ENCODE peak calls at places on chromosome 12, in six cellular contexts. One of them, this sample, is unnamed.
A peak's percentile ranks its signal among the peaks of the same experiment; 100 is the strongest.

GRCh38 chr12:25388216-25388615 is 137.5 kb upstream of the KRAS start:
- DNase-seq in activated B cell treated with CpG ODN at 0.5 μM for 24 hours: no peak
- DNase-seq in OCI-LY7: no peak
- DNase-seq in GM23338: no peak
- DNase-seq in fibroblast of lung: no peak
- DNase-seq in body of pancreas: no peak
- DNase-seq in this sample: no peak

GRCh38 chr12:6452245-6452731 is 446 bp downstream of the TAPBPL start:
- DNase-seq in GM23338: no peak
- DNase-seq in fibroblast of lung: no peak
- DNase-seq in OCI-LY7: no peak
- DNase-seq in body of pancreas: peak; percentile 54
- DNase-seq in activated B cell treated with CpG ODN at 0.5 μM for 24 hours: no peak
- DNase-seq in this sample: no peak

GRCh38 chr12:85695316-85695715 is 140.9 kb downstream of the RASSF9 start:
- DNase-seq in fibroblast of lung: no peak
- DNase-seq in OCI-LY7: no peak
- DNase-seq in body of pancreas: no peak
- DNase-seq in GM23338: no peak
- DNase-seq in activated B cell treated with CpG ODN at 0.5 μM for 24 hours: no peak
- DNase-seq in this sample: no peak

GRCh38 chr12:52010152-52010622 is 3.4 kb downstream of the TAMALIN start:
- DNase-seq in activated B cell treated with CpG ODN at 0.5 μM for 24 hours: no peak
- DNase-seq in OCI-LY7: no peak
- DNase-seq in GM23338: peak; percentile 86
- DNase-seq in body of pancreas: peak; percentile 56
- DNase-seq in fibroblast of lung: peak; percentile 91
- DNase-seq in this sample: peak; percentile 94

GRCh38 chr12:39028382-39028781 is 123.0 kb upstream of the CPNE8 start:
- DNase-seq in GM23338: no peak
- DNase-seq in fibroblast of lung: no peak
- DNase-seq in OCI-LY7: no peak
- DNase-seq in body of pancreas: no peak
- DNase-seq in activated B cell treated with CpG ODN at 0.5 μM for 24 hours: no peak
- DNase-seq in this sample: no peak

GRCh38 chr12:47757840-47758583 is 668 bp downstream of the RAPGEF3 start:
- DNase-seq in OCI-LY7: no peak
- DNase-seq in GM23338: no peak
- DNase-seq in body of pancreas: peak; percentile 21
- DNase-seq in fibroblast of lung: no peak
- DNase-seq in activated B cell treated with CpG ODN at 0.5 μM for 24 hours: no peak
- DNase-seq in this sample: no peak

GRCh38 chr12:51895378-51896135 is 7.7 kb downstream of the ANKRD33 start:
- DNase-seq in OCI-LY7: no peak
- DNase-seq in body of pancreas: no peak
- DNase-seq in fibroblast of lung: no peak
- DNase-seq in GM23338: no peak
- DNase-seq in activated B cell treated with CpG ODN at 0.5 μM for 24 hours: no peak
- DNase-seq in this sample: no peak

GRCh38 chr12:4118017-4118510 is 155.5 kb upstream of the CCND2 start:
- DNase-seq in fibroblast of lung: peak; percentile 78
- DNase-seq in body of pancreas: no peak
- DNase-seq in activated B cell treated with CpG ODN at 0.5 μM for 24 hours: no peak
- DNase-seq in GM23338: no peak
- DNase-seq in OCI-LY7: peak; percentile 74
- DNase-seq in this sample: peak; percentile 64

GRCh38 chr12:117533687-117534086 is 172.3 kb upstream of the NOS1 start:
- DNase-seq in OCI-LY7: no peak
- DNase-seq in body of pancreas: no peak
- DNase-seq in GM23338: no peak
- DNase-seq in activated B cell treated with CpG ODN at 0.5 μM for 24 hours: no peak
- DNase-seq in fibroblast of lung: no peak
- DNase-seq in this sample: no peak

GRCh38 chr12:113727651-113728061 is 238.5 kb downstream of the RBM19 start:
- DNase-seq in GM23338: no peak
- DNase-seq in OCI-LY7: no peak
- DNase-seq in fibroblast of lung: no peak
- DNase-seq in body of pancreas: no peak
- DNase-seq in activated B cell treated with CpG ODN at 0.5 μM for 24 hours: no peak
- DNase-seq in this sample: no peak

GRCh38 chr12:127722651-127723050 is 544.3 kb upstream of the TMEM132C start:
- DNase-seq in activated B cell treated with CpG ODN at 0.5 μM for 24 hours: no peak
- DNase-seq in body of pancreas: no peak
- DNase-seq in fibroblast of lung: no peak
- DNase-seq in GM23338: no peak
- DNase-seq in OCI-LY7: no peak
- DNase-seq in this sample: no peak

GRCh38 chr12:53098354-53098981 is 1.0 kb downstream of the IGFBP6 start:
- DNase-seq in OCI-LY7: no peak
- DNase-seq in body of pancreas: no peak
- DNase-seq in GM23338: peak; percentile 34
- DNase-seq in activated B cell treated with CpG ODN at 0.5 μM for 24 hours: no peak
- DNase-seq in fibroblast of lung: peak; percentile 83
- DNase-seq in this sample: peak; percentile 52

GRCh38 chr12:62533087-62533754 is 66.6 kb downstream of the MON2 start:
- DNase-seq in activated B cell treated with CpG ODN at 0.5 μM for 24 hours: no peak
- DNase-seq in GM23338: no peak
- DNase-seq in body of pancreas: no peak
- DNase-seq in fibroblast of lung: no peak
- DNase-seq in OCI-LY7: no peak
- DNase-seq in this sample: no peak

GRCh38 chr12:117148642-117149041 is 41.6 kb downstream of the FBXO21 start:
- DNase-seq in fibroblast of lung: no peak
- DNase-seq in body of pancreas: no peak
- DNase-seq in activated B cell treated with CpG ODN at 0.5 μM for 24 hours: no peak
- DNase-seq in OCI-LY7: no peak
- DNase-seq in GM23338: no peak
- DNase-seq in this sample: no peak

GRCh38 chr12:52081263-52081733 is 1.8 kb downstream of the SMIM41 start:
- DNase-seq in activated B cell treated with CpG ODN at 0.5 μM for 24 hours: peak; percentile 66
- DNase-seq in OCI-LY7: peak; percentile 93
- DNase-seq in GM23338: no peak
- DNase-seq in fibroblast of lung: peak; percentile 33
- DNase-seq in body of pancreas: no peak
- DNase-seq in this sample: no peak

GRCh38 chr12:503111-503761 is 43.5 kb downstream of the B4GALNT3 start:
- DNase-seq in GM23338: no peak
- DNase-seq in body of pancreas: peak; percentile 59
- DNase-seq in activated B cell treated with CpG ODN at 0.5 μM for 24 hours: no peak
- DNase-seq in fibroblast of lung: no peak
- DNase-seq in OCI-LY7: no peak
- DNase-seq in this sample: no peak

GRCh38 chr12:18383203-18383602 is 121.9 kb downstream of the PIK3C2G start:
- DNase-seq in fibroblast of lung: peak; percentile 90
- DNase-seq in OCI-LY7: no peak
- DNase-seq in body of pancreas: no peak
- DNase-seq in activated B cell treated with CpG ODN at 0.5 μM for 24 hours: no peak
- DNase-seq in GM23338: peak; percentile 52
- DNase-seq in this sample: peak; percentile 92

GRCh38 chr12:124107299-124107698 is 134.3 kb downstream of the ZNF664 start:
- DNase-seq in activated B cell treated with CpG ODN at 0.5 μM for 24 hours: no peak
- DNase-seq in OCI-LY7: no peak
- DNase-seq in body of pancreas: no peak
- DNase-seq in fibroblast of lung: no peak
- DNase-seq in GM23338: no peak
- DNase-seq in this sample: no peak

GRCh38 chr12:46660276-46660675 is 165.5 kb downstream of the SLC38A4 start:
- DNase-seq in fibroblast of lung: peak; percentile 56
- DNase-seq in activated B cell treated with CpG ODN at 0.5 μM for 24 hours: no peak
- DNase-seq in OCI-LY7: no peak
- DNase-seq in GM23338: no peak
- DNase-seq in body of pancreas: no peak
- DNase-seq in this sample: peak; percentile 58

GRCh38 chr12:123633379-123634141 is at the start of the genes EIF2B1 and GTF2H3:
- DNase-seq in GM23338: peak; percentile 99
- DNase-seq in fibroblast of lung: peak; percentile 96
- DNase-seq in activated B cell treated with CpG ODN at 0.5 μM for 24 hours: peak; percentile 96
- DNase-seq in OCI-LY7: peak; percentile 97
- DNase-seq in body of pancreas: peak; percentile 94
- DNase-seq in this sample: peak; percentile 97

GRCh38 chr12:63795944-63796343 is 16.2 kb downstream of the RXYLT1 start:
- DNase-seq in activated B cell treated with CpG ODN at 0.5 μM for 24 hours: no peak
- DNase-seq in OCI-LY7: no peak
- DNase-seq in GM23338: no peak
- DNase-seq in fibroblast of lung: no peak
- DNase-seq in body of pancreas: no peak
- DNase-seq in this sample: no peak

GRCh38 chr12:43884683-43885410 is 49.0 kb downstream of the TMEM117 start:
- DNase-seq in body of pancreas: peak; percentile 17
- DNase-seq in fibroblast of lung: no peak
- DNase-seq in activated B cell treated with CpG ODN at 0.5 μM for 24 hours: no peak
- DNase-seq in OCI-LY7: no peak
- DNase-seq in GM23338: no peak
- DNase-seq in this sample: no peak

DNA sequence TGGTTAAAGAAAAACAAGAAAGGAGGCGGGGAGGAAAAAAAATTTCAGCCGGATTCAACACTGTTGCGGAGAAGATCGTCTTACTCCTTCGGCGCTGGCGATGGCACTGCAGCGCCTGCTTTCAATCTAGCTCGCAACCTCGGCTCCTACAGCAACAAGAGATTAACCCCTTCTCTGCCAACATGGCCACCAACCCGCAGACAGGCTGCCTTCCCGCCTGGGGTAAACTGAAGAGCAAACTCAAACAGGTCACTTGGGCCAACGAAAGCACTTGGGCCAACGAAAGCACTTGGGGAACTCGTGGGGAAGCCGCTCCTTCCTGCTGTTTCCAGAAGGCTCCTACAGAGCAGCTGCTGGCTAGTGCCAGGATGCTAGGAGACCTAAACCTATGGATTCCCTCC is 73.7 kb downstream of the CIT start:
- DNase-seq in GM23338: peak; percentile 88
- DNase-seq in body of pancreas: no peak
- DNase-seq in fibroblast of lung: peak; percentile 77
- DNase-seq in activated B cell treated with CpG ODN at 0.5 μM for 24 hours: no peak
- DNase-seq in OCI-LY7: no peak
- DNase-seq in this sample: peak; percentile 77
- TF ChIP-seq CTCF in GM23338: no peak
- TF ChIP-seq CTCF in body of pancreas: no peak
- TF ChIP-seq CTCF in fibroblast of lung: no peak
- TF ChIP-seq CTCF in activated B cell treated with CpG ODN at 0.5 μM for 24 hours: no peak
- TF ChIP-seq CTCF in OCI-LY7: no peak
- TF ChIP-seq CTCF in this sample: peak; percentile 32

GRCh38 chr12:119005832-119006360 is 24.6 kb downstream of the SRRM4 start:
- DNase-seq in activated B cell treated with CpG ODN at 0.5 μM for 24 hours: no peak
- DNase-seq in GM23338: no peak
- DNase-seq in fibroblast of lung: no peak
- DNase-seq in body of pancreas: no peak
- DNase-seq in OCI-LY7: no peak
- DNase-seq in this sample: no peak
- TF ChIP-seq CTCF in activated B cell treated with CpG ODN at 0.5 μM for 24 hours: no peak
- TF ChIP-seq CTCF in GM23338: no peak
- TF ChIP-seq CTCF in fibroblast of lung: no peak
- TF ChIP-seq CTCF in body of pancreas: no peak
- TF ChIP-seq CTCF in OCI-LY7: no peak
- TF ChIP-seq CTCF in this sample: no peak

GRCh38 chr12:92210062-92210461 is 64.4 kb upstream of the BTG1 start:
- DNase-seq in body of pancreas: no peak
- DNase-seq in activated B cell treated with CpG ODN at 0.5 μM for 24 hours: no peak
- DNase-seq in OCI-LY7: peak; percentile 37
- DNase-seq in GM23338: no peak
- DNase-seq in fibroblast of lung: no peak
- DNase-seq in this sample: no peak
- TF ChIP-seq CTCF in body of pancreas: no peak
- TF ChIP-seq CTCF in activated B cell treated with CpG ODN at 0.5 μM for 24 hours: no peak
- TF ChIP-seq CTCF in OCI-LY7: peak; percentile 19
- TF ChIP-seq CTCF in GM23338: no peak
- TF ChIP-seq CTCF in fibroblast of lung: no peak
- TF ChIP-seq CTCF in this sample: no peak

DNA sequence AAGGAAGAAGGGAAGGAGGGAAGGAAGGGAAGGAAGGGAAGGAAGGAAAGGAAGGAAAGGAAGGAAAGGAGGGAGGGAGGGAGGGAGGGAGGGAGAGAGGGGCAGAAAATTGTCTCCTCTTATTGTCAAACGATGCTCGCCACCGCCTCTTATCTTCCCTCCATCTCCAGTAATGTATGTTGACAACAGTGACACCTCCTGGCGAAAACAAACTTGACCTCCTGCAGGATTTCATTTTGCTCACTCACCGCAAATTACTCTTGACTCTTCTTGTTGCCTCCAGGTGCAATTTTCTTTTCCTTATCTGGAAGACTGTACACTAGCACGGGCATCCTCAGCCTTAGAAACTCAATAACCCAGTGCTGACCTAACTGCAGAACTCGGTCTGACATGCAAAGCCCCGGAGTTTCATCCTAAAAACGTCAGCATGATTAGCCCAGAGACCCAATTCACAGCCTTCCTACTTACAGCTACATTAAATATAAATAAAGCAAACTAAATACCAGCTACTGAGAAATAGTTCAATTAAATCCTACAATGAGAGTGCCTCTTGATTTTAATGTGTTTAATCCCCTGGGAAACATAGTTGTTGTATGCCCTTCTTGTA is 512.4 kb upstream of the TMPO start:
- DNase-seq in GM23338: peak; percentile 89
- DNase-seq in fibroblast of lung: peak; percentile 60
- DNase-seq in OCI-LY7: peak; percentile 56
- DNase-seq in body of pancreas: peak; percentile 47
- DNase-seq in activated B cell treated with CpG ODN at 0.5 μM for 24 hours: no peak
- DNase-seq in this sample: peak; percentile 41
- TF ChIP-seq CTCF in GM23338: peak; percentile 80
- TF ChIP-seq CTCF in fibroblast of lung: peak; percentile 18
- TF ChIP-seq CTCF in OCI-LY7: peak; percentile 75
- TF ChIP-seq CTCF in body of pancreas: no peak
- TF ChIP-seq CTCF in activated B cell treated with CpG ODN at 0.5 μM for 24 hours: no peak
- TF ChIP-seq CTCF in this sample: peak; percentile 50

GRCh38 chr12:111414711-111415252 is 9.1 kb downstream of the SH2B3 start:
- DNase-seq in OCI-LY7: no peak
- DNase-seq in activated B cell treated with CpG ODN at 0.5 μM for 24 hours: no peak
- DNase-seq in GM23338: no peak
- DNase-seq in fibroblast of lung: no peak
- DNase-seq in body of pancreas: no peak
- DNase-seq in this sample: no peak
- TF ChIP-seq CTCF in OCI-LY7: no peak
- TF ChIP-seq CTCF in activated B cell treated with CpG ODN at 0.5 μM for 24 hours: no peak
- TF ChIP-seq CTCF in GM23338: peak; percentile 12
- TF ChIP-seq CTCF in fibroblast of lung: no peak
- TF ChIP-seq CTCF in body of pancreas: no peak
- TF ChIP-seq CTCF in this sample: no peak

GRCh38 chr12:122021822-122022392 is at the start of gene BCL7A:
- DNase-seq in fibroblast of lung: peak; percentile 82
- DNase-seq in GM23338: peak; percentile 62
- DNase-seq in OCI-LY7: peak; percentile 83
- DNase-seq in activated B cell treated with CpG ODN at 0.5 μM for 24 hours: peak; percentile 72
- DNase-seq in body of pancreas: peak; percentile 83
- DNase-seq in this sample: peak; percentile 80

GRCh38 chr12:122026706-122027328 is 5.1 kb downstream of the BCL7A start:
- DNase-seq in OCI-LY7: peak; percentile 80
- DNase-seq in GM23338: peak; percentile 52
- DNase-seq in activated B cell treated with CpG ODN at 0.5 μM for 24 hours: no peak
- DNase-seq in fibroblast of lung: no peak
- DNase-seq in body of pancreas: peak; percentile 30
- DNase-seq in this sample: no peak

GRCh38 chr12:122023339-122024131 is 1.9 kb downstream of the BCL7A start:
- DNase-seq in fibroblast of lung: peak; percentile 77
- DNase-seq in OCI-LY7: peak; percentile 62
- DNase-seq in activated B cell treated with CpG ODN at 0.5 μM for 24 hours: peak; percentile 41
- DNase-seq in body of pancreas: peak; percentile 90
- DNase-seq in GM23338: peak; percentile 50
- DNase-seq in this sample: peak; percentile 65

GRCh38 chr12:122022393-122023338 is 982 bp downstream of the BCL7A start:
- DNase-seq in activated B cell treated with CpG ODN at 0.5 μM for 24 hours: peak; percentile 52
- DNase-seq in body of pancreas: peak; percentile 32
- DNase-seq in fibroblast of lung: no peak
- DNase-seq in OCI-LY7: peak; percentile 79
- DNase-seq in GM23338: peak; percentile 22
- DNase-seq in this sample: peak; percentile 22

GRCh38 chr12:122024132-122024785 is 2.6 kb downstream of the BCL7A start:
- DNase-seq in GM23338: peak; percentile 23
- DNase-seq in activated B cell treated with CpG ODN at 0.5 μM for 24 hours: no peak
- DNase-seq in OCI-LY7: peak; percentile 84
- DNase-seq in fibroblast of lung: no peak
- DNase-seq in body of pancreas: peak; percentile 57
- DNase-seq in this sample: no peak
- TF ChIP-seq CTCF in GM23338: no peak
- TF ChIP-seq CTCF in activated B cell treated with CpG ODN at 0.5 μM for 24 hours: no peak
- TF ChIP-seq CTCF in OCI-LY7: no peak
- TF ChIP-seq CTCF in fibroblast of lung: no peak
- TF ChIP-seq CTCF in body of pancreas: no peak
- TF ChIP-seq CTCF in this sample: no peak

This sample was measured in choroid plexus epithelial cell.